ENCODE peak calls at places on chromosomes 2 and 18, in seven cellular contexts. W is heart right ventricle, D is GM06990, M is AG04450, P is hypothalamus, G is SJSA1, F is NCI-H1105. Q is an unnamed sample.

GRCh38 chr2:235669983-235670962 is 176.4 kb downstream of the AGAP1 start:
- DNase-seq in W (peak; percentile 64), D (no peak), M (peak; percentile 47), P (peak; percentile 39), G (peak; percentile 65), F (peak; percentile 36), Q (no peak)

GRCh38 chr2:236634203-236634602 is 64.6 kb downstream of the ACKR3 start:
- DNase-seq in W (no peak), D (no peak), M (no peak), P (no peak), G (no peak), F (no peak), Q (no peak)

GRCh38 chr2:105919191-105919811 is 174.6 kb downstream of the NCK2 start:
- DNase-seq in W (peak; percentile 64), D (no peak), M (no peak), P (peak; percentile 12), G (no peak), F (no peak), Q (no peak)

GRCh38 chr2:216553093-216553478 is 54.4 kb downstream of the RPL37A start:
- DNase-seq in W (no peak), D (no peak), M (no peak), P (no peak), G (no peak), F (no peak), Q (no peak)

GRCh38 chr2:235675678-235676535 is 182.1 kb downstream of the AGAP1 start:
- DNase-seq in W (no peak), D (no peak), M (no peak), P (no peak), G (no peak), F (no peak), Q (no peak)

GRCh38 chr2:207223051-207223450 is 57.3 kb upstream of the KLF7 start:
- DNase-seq in W (no peak), D (no peak), M (peak; percentile 38), P (no peak), G (peak; percentile 57), F (no peak), Q (no peak)

GRCh38 chr18:42850174-42850766 is 265.2 kb downstream of the RIT2 start:
- DNase-seq in W (no peak), D (no peak), M (no peak), P (no peak), G (no peak), F (peak; percentile 39), Q (no peak)

GRCh38 chr18:36993068-36993467 is 164.1 kb downstream of the KIAA1328 start:
- DNase-seq in W (no peak), D (no peak), M (no peak), P (no peak), G (no peak), F (no peak), Q (no peak)

GRCh38 chr2:2640371-2640770 is 309.3 kb upstream of the MYT1L start:
- DNase-seq in W (no peak), D (no peak), M (no peak), P (no peak), G (no peak), F (no peak), Q (no peak)